ENCODE peak calls at places on chromosomes 6 and 20, in seven cellular contexts. One of them, this sample, is unnamed.

GRCh38 chr6:46983007-46983411 is 59.1 kb downstream of the ADGRF1 start:
- DNase-seq in naive thymus-derived CD4-positive, alpha-beta T cell: no peak
- DNase-seq in K562: no peak
- DNase-seq in brain microvascular endothelial cell: no peak
- DNase-seq in ascending aorta: no peak
- DNase-seq in uterus: no peak
- DNase-seq in adrenal gland: no peak
- DNase-seq in this sample: no peak

GRCh38 chr6:53326372-53327016 is 22.3 kb downstream of the ELOVL5 start:
- DNase-seq in naive thymus-derived CD4-positive, alpha-beta T cell: no peak
- DNase-seq in K562: no peak
- DNase-seq in brain microvascular endothelial cell: peak
- DNase-seq in ascending aorta: peak
- DNase-seq in uterus: peak
- DNase-seq in adrenal gland: peak
- DNase-seq in this sample: peak

GRCh38 chr6:29631209-29631810 is 1.7 kb downstream of the GABBR1 start:
- DNase-seq in naive thymus-derived CD4-positive, alpha-beta T cell: no peak
- DNase-seq in K562: peak
- DNase-seq in brain microvascular endothelial cell: no peak
- DNase-seq in ascending aorta: no peak
- DNase-seq in uterus: no peak
- DNase-seq in adrenal gland: no peak
- DNase-seq in this sample: no peak

GRCh38 chr20:49675368-49676151 is 38.1 kb downstream of the B4GALT5 start:
- DNase-seq in naive thymus-derived CD4-positive, alpha-beta T cell: no peak
- DNase-seq in K562: peak
- DNase-seq in brain microvascular endothelial cell: no peak
- DNase-seq in ascending aorta: no peak
- DNase-seq in uterus: no peak
- DNase-seq in adrenal gland: no peak
- DNase-seq in this sample: no peak

GRCh38 chr6:143802833-143803565 is 40.1 kb upstream of the LTV1 start:
- DNase-seq in naive thymus-derived CD4-positive, alpha-beta T cell: no peak
- DNase-seq in K562: no peak
- DNase-seq in brain microvascular endothelial cell: no peak
- DNase-seq in ascending aorta: no peak
- DNase-seq in uterus: no peak
- DNase-seq in adrenal gland: no peak
- DNase-seq in this sample: no peak

GRCh38 chr20:32277361-32278198 is at the start of gene KIF3B:
- DNase-seq in naive thymus-derived CD4-positive, alpha-beta T cell: peak
- DNase-seq in K562: peak
- DNase-seq in brain microvascular endothelial cell: peak
- DNase-seq in ascending aorta: peak
- DNase-seq in uterus: peak
- DNase-seq in adrenal gland: peak
- DNase-seq in this sample: peak

GRCh38 chr20:59819496-59820203 is 113.8 kb downstream of the SYCP2 start:
- DNase-seq in naive thymus-derived CD4-positive, alpha-beta T cell: no peak
- DNase-seq in K562: no peak
- DNase-seq in brain microvascular endothelial cell: no peak
- DNase-seq in ascending aorta: no peak
- DNase-seq in uterus: no peak
- DNase-seq in adrenal gland: no peak
- DNase-seq in this sample: no peak

GRCh38 chr6:41644297-41644879 is 6.1 kb downstream of the MDFI start:
- DNase-seq in naive thymus-derived CD4-positive, alpha-beta T cell: no peak
- DNase-seq in K562: no peak
- DNase-seq in brain microvascular endothelial cell: no peak
- DNase-seq in ascending aorta: no peak
- DNase-seq in uterus: no peak
- DNase-seq in adrenal gland: no peak
- DNase-seq in this sample: no peak

GRCh38 chr20:56860413-56860812 is 231.3 kb downstream of the TFAP2C start:
- DNase-seq in naive thymus-derived CD4-positive, alpha-beta T cell: no peak
- DNase-seq in K562: no peak
- DNase-seq in brain microvascular endothelial cell: no peak
- DNase-seq in ascending aorta: no peak
- DNase-seq in uterus: peak
- DNase-seq in adrenal gland: no peak
- DNase-seq in this sample: no peak

GRCh38 chr6:10655508-10656055 is 38.8 kb downstream of the C6orf52 start:
- DNase-seq in naive thymus-derived CD4-positive, alpha-beta T cell: peak
- DNase-seq in K562: no peak
- DNase-seq in brain microvascular endothelial cell: no peak
- DNase-seq in ascending aorta: no peak
- DNase-seq in uterus: no peak
- DNase-seq in adrenal gland: no peak
- DNase-seq in this sample: no peak

GRCh38 chr6:1625926-1626413 is 16.3 kb downstream of the FOXC1 start:
- DNase-seq in naive thymus-derived CD4-positive, alpha-beta T cell: no peak
- DNase-seq in K562: no peak
- DNase-seq in brain microvascular endothelial cell: no peak
- DNase-seq in ascending aorta: no peak
- DNase-seq in uterus: no peak
- DNase-seq in adrenal gland: no peak
- DNase-seq in this sample: peak

GRCh38 chr6:15879372-15880261 is 216.8 kb upstream of the DTNBP1 start:
- DNase-seq in naive thymus-derived CD4-positive, alpha-beta T cell: peak
- DNase-seq in K562: peak
- DNase-seq in brain microvascular endothelial cell: peak
- DNase-seq in ascending aorta: no peak
- DNase-seq in uterus: peak
- DNase-seq in adrenal gland: peak
- DNase-seq in this sample: peak

GRCh38 chr20:49559411-49560081 is 8.4 kb downstream of the PTGIS start:
- DNase-seq in naive thymus-derived CD4-positive, alpha-beta T cell: no peak
- DNase-seq in K562: no peak
- DNase-seq in brain microvascular endothelial cell: no peak
- DNase-seq in ascending aorta: no peak
- DNase-seq in uterus: peak
- DNase-seq in adrenal gland: no peak
- DNase-seq in this sample: no peak

GRCh38 chr20:64188071-64188470 is 23.8 kb downstream of the MYT1 start:
- DNase-seq in naive thymus-derived CD4-positive, alpha-beta T cell: no peak
- DNase-seq in K562: no peak
- DNase-seq in brain microvascular endothelial cell: no peak
- DNase-seq in ascending aorta: no peak
- DNase-seq in uterus: no peak
- DNase-seq in adrenal gland: no peak
- DNase-seq in this sample: no peak

GRCh38 chr20:31820228-31820627 is 1.1 kb downstream of the MYLK2 start:
- DNase-seq in naive thymus-derived CD4-positive, alpha-beta T cell: no peak
- DNase-seq in K562: no peak
- DNase-seq in brain microvascular endothelial cell: no peak
- DNase-seq in ascending aorta: no peak
- DNase-seq in uterus: no peak
- DNase-seq in adrenal gland: no peak
- DNase-seq in this sample: peak

GRCh38 chr6:128062882-128063603 is 162.2 kb upstream of the THEMIS start:
- DNase-seq in naive thymus-derived CD4-positive, alpha-beta T cell: no peak
- DNase-seq in K562: no peak
- DNase-seq in brain microvascular endothelial cell: peak
- DNase-seq in ascending aorta: no peak
- DNase-seq in uterus: no peak
- DNase-seq in adrenal gland: no peak
- DNase-seq in this sample: no peak

GRCh38 chr20:63473555-63474449 is 1.3 kb upstream of the KCNQ2 start:
- DNase-seq in naive thymus-derived CD4-positive, alpha-beta T cell: no peak
- DNase-seq in K562: no peak
- DNase-seq in brain microvascular endothelial cell: no peak
- DNase-seq in ascending aorta: no peak
- DNase-seq in uterus: no peak
- DNase-seq in adrenal gland: no peak
- DNase-seq in this sample: no peak

GRCh38 chr20:31872406-31872805 is 2.0 kb downstream of the TTLL9 start:
- DNase-seq in naive thymus-derived CD4-positive, alpha-beta T cell: no peak
- DNase-seq in K562: no peak
- DNase-seq in brain microvascular endothelial cell: no peak
- DNase-seq in ascending aorta: no peak
- DNase-seq in uterus: no peak
- DNase-seq in adrenal gland: no peak
- DNase-seq in this sample: no peak

GRCh38 chr20:9574182-9574581 is 59.8 kb downstream of the LAMP5 start:
- DNase-seq in naive thymus-derived CD4-positive, alpha-beta T cell: no peak
- DNase-seq in K562: no peak
- DNase-seq in brain microvascular endothelial cell: no peak
- DNase-seq in ascending aorta: no peak
- DNase-seq in uterus: no peak
- DNase-seq in adrenal gland: no peak
- DNase-seq in this sample: no peak

GRCh38 chr6:158303210-158303731 is 9.0 kb upstream of the TULP4 start:
- DNase-seq in naive thymus-derived CD4-positive, alpha-beta T cell: no peak
- DNase-seq in K562: no peak
- DNase-seq in brain microvascular endothelial cell: no peak
- DNase-seq in ascending aorta: no peak
- DNase-seq in uterus: no peak
- DNase-seq in adrenal gland: no peak
- DNase-seq in this sample: no peak

GRCh38 chr20:32494498-32495216 is 90.5 kb downstream of the NOL4L start:
- DNase-seq in naive thymus-derived CD4-positive, alpha-beta T cell: no peak
- DNase-seq in K562: no peak
- DNase-seq in brain microvascular endothelial cell: peak
- DNase-seq in ascending aorta: no peak
- DNase-seq in uterus: no peak
- DNase-seq in adrenal gland: no peak
- DNase-seq in this sample: no peak

GRCh38 chr6:10305740-10306423 is 109.0 kb downstream of the TFAP2A start:
- DNase-seq in naive thymus-derived CD4-positive, alpha-beta T cell: no peak
- DNase-seq in K562: no peak
- DNase-seq in brain microvascular endothelial cell: no peak
- DNase-seq in ascending aorta: no peak
- DNase-seq in uterus: no peak
- DNase-seq in adrenal gland: no peak
- DNase-seq in this sample: no peak

GRCh38 chr20:45771182-45771759 is 20.4 kb downstream of the WFDC3 start:
- DNase-seq in naive thymus-derived CD4-positive, alpha-beta T cell: peak
- DNase-seq in K562: peak
- DNase-seq in brain microvascular endothelial cell: peak
- DNase-seq in ascending aorta: no peak
- DNase-seq in uterus: peak
- DNase-seq in adrenal gland: peak
- DNase-seq in this sample: peak

GRCh38 chr6:106182455-106182854 is 96.3 kb downstream of the PRDM1 start:
- DNase-seq in naive thymus-derived CD4-positive, alpha-beta T cell: no peak
- DNase-seq in K562: no peak
- DNase-seq in brain microvascular endothelial cell: no peak
- DNase-seq in ascending aorta: no peak
- DNase-seq in uterus: no peak
- DNase-seq in adrenal gland: no peak
- DNase-seq in this sample: no peak

GRCh38 chr6:147508871-147509608 is 550 bp downstream of the SAMD5 start:
- DNase-seq in naive thymus-derived CD4-positive, alpha-beta T cell: no peak
- DNase-seq in K562: peak
- DNase-seq in brain microvascular endothelial cell: no peak
- DNase-seq in ascending aorta: no peak
- DNase-seq in uterus: peak
- DNase-seq in adrenal gland: peak
- DNase-seq in this sample: no peak

GRCh38 chr6:130367767-130368166 is 1.9 kb downstream of the TMEM200A start:
- DNase-seq in naive thymus-derived CD4-positive, alpha-beta T cell: no peak
- DNase-seq in K562: no peak
- DNase-seq in brain microvascular endothelial cell: no peak
- DNase-seq in ascending aorta: no peak
- DNase-seq in uterus: no peak
- DNase-seq in adrenal gland: no peak
- DNase-seq in this sample: no peak
- H3K4me3 ChIP-seq in naive thymus-derived CD4-positive, alpha-beta T cell: no peak
- H3K4me3 ChIP-seq in K562: no peak
- H3K4me3 ChIP-seq in brain microvascular endothelial cell: peak
- H3K4me3 ChIP-seq in ascending aorta: no peak
- H3K4me3 ChIP-seq in uterus: peak
- H3K4me3 ChIP-seq in adrenal gland: no peak
- H3K4me3 ChIP-seq in this sample: no peak

DNA sequence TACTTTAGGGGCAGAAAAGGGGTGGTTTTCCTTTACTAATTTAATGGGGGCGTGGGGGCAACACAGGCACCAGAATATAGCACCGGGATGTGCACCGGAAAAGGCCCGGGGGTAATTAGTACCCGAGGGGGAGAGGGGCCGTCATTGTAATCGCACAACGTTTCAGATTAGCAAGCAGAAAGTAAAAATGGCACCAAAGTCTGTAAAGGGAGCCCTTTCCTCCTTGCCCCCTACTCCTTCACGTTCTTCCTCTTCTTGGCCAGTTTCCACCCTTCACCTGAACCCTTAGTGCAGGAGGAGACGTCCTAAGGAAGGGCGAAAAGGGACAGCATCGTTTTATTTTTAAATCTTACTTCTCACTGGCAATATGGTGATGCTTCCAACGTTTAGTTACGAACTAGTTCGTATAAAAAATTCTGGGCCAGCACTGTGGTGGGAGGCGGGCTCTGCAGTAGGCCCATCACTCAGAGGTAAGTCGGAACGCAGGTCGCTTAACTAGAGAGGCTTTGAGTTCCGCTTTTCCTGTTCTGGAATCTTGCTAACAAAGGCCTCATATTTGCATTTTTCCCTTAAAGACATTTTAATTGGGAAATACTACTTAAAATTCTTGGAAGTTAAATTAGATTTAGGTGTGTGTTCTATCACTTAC is 784 bp upstream of the CEP85L start:
- DNase-seq in naive thymus-derived CD4-positive, alpha-beta T cell: no peak
- DNase-seq in K562: no peak
- DNase-seq in brain microvascular endothelial cell: no peak
- DNase-seq in ascending aorta: no peak
- DNase-seq in uterus: no peak
- DNase-seq in adrenal gland: no peak
- DNase-seq in this sample: no peak
- H3K27ac ChIP-seq in naive thymus-derived CD4-positive, alpha-beta T cell: peak
- H3K27ac ChIP-seq in K562: peak
- H3K27ac ChIP-seq in brain microvascular endothelial cell: no peak
- H3K27ac ChIP-seq in ascending aorta: peak
- H3K27ac ChIP-seq in uterus: peak
- H3K27ac ChIP-seq in adrenal gland: peak
- H3K27ac ChIP-seq in this sample: peak

DNA sequence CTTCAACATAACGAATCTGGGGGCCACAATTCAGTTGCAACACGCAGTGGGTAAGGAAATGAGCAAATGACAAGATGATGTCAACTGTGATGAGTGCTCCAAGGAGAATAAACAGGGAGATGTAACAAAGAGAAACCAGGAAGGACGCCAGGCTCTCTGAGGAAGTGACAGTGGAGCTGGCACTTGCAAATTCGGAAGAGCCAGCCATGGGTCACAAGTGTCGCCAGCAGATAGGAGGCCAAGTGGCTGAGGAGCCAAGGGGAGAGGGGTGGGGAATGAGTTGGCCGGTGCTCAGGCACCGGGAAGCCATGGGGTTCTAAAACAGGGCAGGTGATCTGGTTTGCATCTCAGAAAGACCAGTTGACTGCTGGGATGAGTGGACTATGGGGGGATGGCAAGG is 136.4 kb downstream of the EYA2 start:
- DNase-seq in naive thymus-derived CD4-positive, alpha-beta T cell: no peak
- DNase-seq in K562: no peak
- DNase-seq in brain microvascular endothelial cell: no peak
- DNase-seq in ascending aorta: no peak
- DNase-seq in uterus: no peak
- DNase-seq in adrenal gland: no peak
- DNase-seq in this sample: no peak
- H3K4me3 ChIP-seq in naive thymus-derived CD4-positive, alpha-beta T cell: no peak
- H3K4me3 ChIP-seq in K562: no peak
- H3K4me3 ChIP-seq in brain microvascular endothelial cell: no peak
- H3K4me3 ChIP-seq in ascending aorta: no peak
- H3K4me3 ChIP-seq in uterus: no peak
- H3K4me3 ChIP-seq in adrenal gland: no peak
- H3K4me3 ChIP-seq in this sample: no peak

GRCh38 chr20:3805594-3806264 is 9.6 kb downstream of the CDC25B start:
- DNase-seq in naive thymus-derived CD4-positive, alpha-beta T cell: no peak
- DNase-seq in K562: peak
- DNase-seq in brain microvascular endothelial cell: no peak
- DNase-seq in ascending aorta: no peak
- DNase-seq in uterus: no peak
- DNase-seq in adrenal gland: no peak
- DNase-seq in this sample: no peak
- H3K27ac ChIP-seq in naive thymus-derived CD4-positive, alpha-beta T cell: peak
- H3K27ac ChIP-seq in K562: peak
- H3K27ac ChIP-seq in brain microvascular endothelial cell: peak
- H3K27ac ChIP-seq in ascending aorta: peak
- H3K27ac ChIP-seq in uterus: peak
- H3K27ac ChIP-seq in adrenal gland: peak
- H3K27ac ChIP-seq in this sample: peak